ENCODE peak calls at places on chromosome 20, in nine cellular contexts. U is stimulated activated CD4-positive, alpha-beta T cell treated with anti-CD3 and anti-CD28 coated beads, Interleukin-1b, Interleukin-23, amount 100 ng/mL, for 1 hour; Z is ELF-1; O is nucleus accumbens; C is activated effector memory CD4-positive, alpha-beta T cell treated with anti-CD3 and anti-CD28 coated beads, Interleukin-2, amount 50 U/mL, for 16 hours; R is GM12891; J is stimulated activated naive B cell treated with anti-CD40 and anti-IgM and Interleukin-4, amounts not matched to agents 10 μg/mL and 1 μg/mL and 100 μg/mL, for 72 hours; T is stimulated activated naive CD4-positive, alpha-beta T cell treated with Interleukin-2 at 50 U/mL for 16 hours; V is body of pancreas. Q is an unnamed sample.

GRCh38 chr20:18739785-18740184 is 73.8 kb upstream of the SCP2D1 start:
- DNase-seq in V (no peak), J (no peak), O (peak), T (no peak), R (no peak), U (no peak), Z (no peak), C (no peak), Q (peak)

GRCh38 chr20:2470051-2470431 is 548 bp downstream of the SNRPB start:
- DNase-seq in J (peak), O (no peak), V (peak), Z (peak), T (peak), U (peak), R (peak), C (peak), Q (no peak)

GRCh38 chr20:16062661-16063591 is 510.3 kb downstream of the KIF16B start:
- DNase-seq in T (no peak), C (no peak), J (no peak), Z (no peak), U (no peak), O (no peak), V (no peak), R (no peak), Q (no peak)

GRCh38 chr20:5401277-5401676 is 84.5 kb upstream of the PROKR2 start:
- DNase-seq in Z (no peak), V (no peak), C (no peak), R (no peak), O (no peak), T (no peak), J (no peak), U (no peak), Q (no peak)

GRCh38 chr20:5918856-5919633 is 31.3 kb downstream of the TRMT6 start:
- DNase-seq in O (no peak), C (no peak), U (no peak), J (no peak), R (no peak), V (no peak), T (no peak), Z (peak), Q (no peak)

GRCh38 chr20:32663704-32664351 is 9.9 kb downstream of the C20orf203 start:
- DNase-seq in R (no peak), O (no peak), C (no peak), V (no peak), U (no peak), T (no peak), Z (no peak), J (no peak), Q (no peak)

GRCh38 chr20:46350201-46350985 is 42.1 kb upstream of the CDH22 start:
- DNase-seq in U (no peak), O (no peak), C (no peak), R (peak), V (no peak), Z (peak), J (no peak), T (no peak), Q (no peak)

GRCh38 chr20:44850272-44850671 is 35.2 kb upstream of the YWHAB start:
- DNase-seq in T (no peak), V (no peak), J (no peak), U (no peak), R (no peak), O (no peak), C (no peak), Z (no peak), Q (no peak)

GRCh38 chr20:46151936-46152335 is 33.8 kb downstream of the CD40 start:
- DNase-seq in J (no peak), U (no peak), T (no peak), O (no peak), V (no peak), C (peak), Z (peak), R (peak), Q (no peak)

GRCh38 chr20:45363611-45364492 is 896 bp downstream of the SYS1 start:
- DNase-seq in C (no peak), J (no peak), V (no peak), Z (no peak), O (no peak), R (no peak), T (no peak), U (no peak), Q (no peak)

GRCh38 chr20:60191014-60191413 is 232.8 kb downstream of the CDH26 start:
- DNase-seq in Z (no peak), T (no peak), C (no peak), U (no peak), O (no peak), V (no peak), J (no peak), R (no peak), Q (no peak)

GRCh38 chr20:62964700-62965099 is 12.2 kb downstream of the SLC17A9 start:
- DNase-seq in U (no peak), C (no peak), Z (no peak), J (no peak), O (no peak), R (no peak), T (no peak), V (no peak), Q (no peak)

GRCh38 chr20:57251344-57251743 is 15.1 kb downstream of the BMP7 start:
- DNase-seq in R (no peak), V (no peak), J (no peak), U (no peak), Z (peak), C (no peak), O (no peak), T (no peak), Q (no peak)

GRCh38 chr20:37956099-37956498 is 53.2 kb downstream of the VSTM2L start:
- DNase-seq in V (no peak), R (no peak), Z (no peak), U (no peak), C (no peak), O (no peak), T (no peak), J (no peak), Q (no peak)

GRCh38 chr20:24840121-24840713 is 108.9 kb upstream of the CST7 start:
- DNase-seq in R (no peak), J (no peak), T (no peak), V (no peak), U (no peak), Z (no peak), O (no peak), C (no peak), Q (no peak)

GRCh38 chr20:18428490-18429173 is 38.2 kb downstream of the DZANK1 start:
- DNase-seq in T (no peak), U (no peak), O (no peak), J (no peak), V (peak), R (no peak), Z (no peak), C (no peak), Q (no peak)

GRCh38 chr20:35404614-35405259 is 7.0 kb downstream of the UQCC1 start:
- DNase-seq in O (no peak), R (peak), C (no peak), V (no peak), J (peak), T (no peak), Z (no peak), U (no peak), Q (no peak)

GRCh38 chr20:3106658-3107463 is 22.3 kb upstream of the AVP start:
- DNase-seq in C (no peak), Z (peak), U (no peak), R (no peak), V (no peak), J (no peak), O (no peak), T (no peak), Q (no peak)

GRCh38 chr20:1697592-1697991 is 40.0 kb upstream of the SIRPG start:
- DNase-seq in T (no peak), U (no peak), R (no peak), J (no peak), Z (no peak), C (no peak), O (no peak), V (no peak), Q (no peak)

GRCh38 chr20:4161447-4162251 is 146.3 kb upstream of the RNF24 start:
- DNase-seq in T (no peak), U (no peak), C (no peak), O (no peak), V (peak), Z (no peak), R (no peak), J (no peak), Q (no peak)

GRCh38 chr20:33554914-33555420 is 65.1 kb downstream of the CBFA2T2 start:
- DNase-seq in U (no peak), V (no peak), C (peak), T (no peak), J (peak), O (no peak), R (peak), Z (peak), Q (no peak)

GRCh38 chr20:20366551-20366895 is 1.4 kb upstream of the INSM1 start:
- DNase-seq in O (no peak), V (no peak), J (no peak), C (no peak), T (no peak), U (no peak), R (no peak), Z (no peak), Q (no peak)

GRCh38 chr20:21719592-21720214 is 14.2 kb downstream of the PAX1 start:
- DNase-seq in U (no peak), V (peak), T (no peak), Z (no peak), O (peak), J (peak), R (peak), C (no peak), Q (peak)

GRCh38 chr20:62765021-62765420 is 31.3 kb upstream of the MRGBP start:
- DNase-seq in Z (no peak), T (no peak), J (no peak), V (no peak), C (no peak), U (no peak), O (no peak), R (no peak), Q (no peak)

GRCh38 chr20:47717421-47717820 is 67.9 kb downstream of the SULF2 start:
- DNase-seq in T (no peak), V (no peak), O (no peak), R (no peak), U (no peak), Z (no peak), J (no peak), C (no peak), Q (no peak)

Q was measured in tibial nerve.